ENCODE peak calls at places on chromosomes 11 and 22, in six cellular contexts. One of them, this sample, is unnamed.

GRCh38 chr11:120028181-120028935 is 109.6 kb downstream of the TRIM29 start:
- DNase-seq in stomach: no peak
- DNase-seq in CD4-positive, alpha-beta T cell: no peak
- DNase-seq in left ventricle myocardium inferior: no peak
- DNase-seq in A172: no peak
- DNase-seq in endothelial cell: no peak
- DNase-seq in this sample: no peak

GRCh38 chr11:9095421-9095820 is 4.0 kb upstream of the SCUBE2 start:
- DNase-seq in stomach: no peak
- DNase-seq in CD4-positive, alpha-beta T cell: no peak
- DNase-seq in left ventricle myocardium inferior: no peak
- DNase-seq in A172: no peak
- DNase-seq in endothelial cell: peak
- DNase-seq in this sample: no peak

GRCh38 chr11:27861706-27862430 is 161.6 kb upstream of the BDNF start:
- DNase-seq in stomach: no peak
- DNase-seq in CD4-positive, alpha-beta T cell: no peak
- DNase-seq in left ventricle myocardium inferior: no peak
- DNase-seq in A172: peak
- DNase-seq in endothelial cell: no peak
- DNase-seq in this sample: no peak

GRCh38 chr11:64268687-64269379 is 15.6 kb downstream of the BAD start:
- DNase-seq in stomach: peak
- DNase-seq in CD4-positive, alpha-beta T cell: peak
- DNase-seq in left ventricle myocardium inferior: peak
- DNase-seq in A172: peak
- DNase-seq in endothelial cell: no peak
- DNase-seq in this sample: no peak

GRCh38 chr22:43004362-43005035 is 10.4 kb downstream of the PACSIN2 start:
- DNase-seq in stomach: no peak
- DNase-seq in CD4-positive, alpha-beta T cell: no peak
- DNase-seq in left ventricle myocardium inferior: no peak
- DNase-seq in A172: peak
- DNase-seq in endothelial cell: no peak
- DNase-seq in this sample: no peak

GRCh38 chr11:69656536-69657455 is 15.8 kb downstream of the CCND1 start:
- DNase-seq in stomach: no peak
- DNase-seq in CD4-positive, alpha-beta T cell: no peak
- DNase-seq in left ventricle myocardium inferior: no peak
- DNase-seq in A172: no peak
- DNase-seq in endothelial cell: no peak
- DNase-seq in this sample: no peak

GRCh38 chr22:17143101-17143500 is 16.0 kb downstream of the HDHD5 start:
- DNase-seq in stomach: no peak
- DNase-seq in CD4-positive, alpha-beta T cell: no peak
- DNase-seq in left ventricle myocardium inferior: no peak
- DNase-seq in A172: no peak
- DNase-seq in endothelial cell: no peak
- DNase-seq in this sample: no peak

GRCh38 chr11:120211522-120212258 is 858 bp downstream of the OAF start:
- DNase-seq in stomach: no peak
- DNase-seq in CD4-positive, alpha-beta T cell: no peak
- DNase-seq in left ventricle myocardium inferior: no peak
- DNase-seq in A172: no peak
- DNase-seq in endothelial cell: no peak
- DNase-seq in this sample: no peak

GRCh38 chr22:17910561-17911311 is 113.6 kb downstream of the MICAL3 start:
- DNase-seq in stomach: no peak
- DNase-seq in CD4-positive, alpha-beta T cell: no peak
- DNase-seq in left ventricle myocardium inferior: peak
- DNase-seq in A172: peak
- DNase-seq in endothelial cell: peak
- DNase-seq in this sample: no peak

GRCh38 chr22:22201185-22201924 is 43.2 kb upstream of the VPREB1 start:
- DNase-seq in stomach: peak
- DNase-seq in CD4-positive, alpha-beta T cell: peak
- DNase-seq in left ventricle myocardium inferior: peak
- DNase-seq in A172: peak
- DNase-seq in endothelial cell: peak
- DNase-seq in this sample: no peak